ENCODE peak calls at places on chromosomes 5 and 9, in five cellular contexts. J is HepG2, D is IMR-90, O is GM12878, I is SK-N-SH. R is an unnamed sample.

GRCh38 chr5:134510970-134511795 is 14.3 kb upstream of the JADE2 start:
- DNase-seq in O (no peak), J (peak; percentile 65), I (no peak), D (peak; percentile 69), R (peak; percentile 82)

GRCh38 chr9:120894404-120895226 is 17.6 kb upstream of the PHF19 start:
- DNase-seq in J (no peak), D (no peak), I (no peak), O (no peak), R (no peak)

GRCh38 chr5:115396698-115397097 is 100.2 kb upstream of the CCDC112 start:
- DNase-seq in D (peak; percentile 37), O (no peak), J (no peak), I (no peak), R (no peak)

GRCh38 chr9:132591244-132591643 is 8.8 kb downstream of the BARHL1 start:
- DNase-seq in I (no peak), D (no peak), J (no peak), O (no peak), R (no peak)

GRCh38 chr5:8209500-8209899 is 340.6 kb downstream of the MTRR start:
- DNase-seq in D (no peak), O (no peak), J (no peak), I (no peak), R (no peak)

GRCh38 chr5:33370135-33370472 is 70.7 kb upstream of the TARS1 start:
- DNase-seq in I (no peak), O (no peak), J (no peak), D (peak; percentile 99), R (no peak)

GRCh38 chr9:6955251-6955921 is 197.6 kb downstream of the KDM4C start:
- DNase-seq in O (no peak), J (peak; percentile 95), I (no peak), D (peak; percentile 77), R (no peak)

GRCh38 chr5:138574744-138575193 is 432 bp downstream of the HSPA9 start:
- DNase-seq in J (no peak), O (no peak), I (no peak), D (peak; percentile 24), R (no peak)

GRCh38 chr5:131163315-131164119 is 1.5 kb downstream of the HINT1 start:
- DNase-seq in O (no peak), J (peak; percentile 75), I (no peak), D (peak; percentile 45), R (no peak)

GRCh38 chr5:40046792-40047191 is 622.0 kb upstream of the DAB2 start:
- DNase-seq in I (no peak), J (no peak), O (no peak), D (peak; percentile 12), R (no peak)

GRCh38 chr5:180126716-180127681 is 55.4 kb upstream of the RNF130 start:
- DNase-seq in D (no peak), O (no peak), J (no peak), I (peak; percentile 92), R (peak; percentile 66)

GRCh38 chr5:128974567-128974966 is 9.3 kb downstream of the SLC27A6 start:
- DNase-seq in D (no peak), I (no peak), J (no peak), O (no peak), R (no peak)

GRCh38 chr5:164597293-164597900 is 1092.0 kb downstream of the MAT2B start:
- DNase-seq in I (no peak), D (no peak), J (peak; percentile 2), O (no peak), R (no peak)

GRCh38 chr9:80285325-80285724 is 713.6 kb downstream of the TLE4 start:
- DNase-seq in D (peak; percentile 7), I (peak; percentile 1), J (no peak), O (no peak), R (no peak)

GRCh38 chr9:105835721-105836120 is 141.4 kb downstream of the TMEM38B start:
- DNase-seq in I (no peak), O (no peak), J (no peak), D (peak; percentile 5), R (no peak)

GRCh38 chr5:164708831-164709230 is 1203.4 kb downstream of the MAT2B start:
- DNase-seq in I (no peak), O (no peak), D (no peak), J (no peak), R (no peak)

GRCh38 chr5:6391151-6391550 is 12.8 kb upstream of the MED10 start:
- DNase-seq in O (no peak), I (no peak), D (no peak), J (no peak), R (no peak)

GRCh38 chr9:29422445-29422844 is 1849.2 kb upstream of the C9orf72 start:
- DNase-seq in D (no peak), I (no peak), O (peak; percentile 1), J (no peak), R (no peak)

GRCh38 chr9:75803130-75803529 is 87.3 kb upstream of the PCSK5 start:
- DNase-seq in O (no peak), I (no peak), J (no peak), D (no peak), R (no peak)

GRCh38 chr5:136197462-136198142 is 4.6 kb upstream of the SMIM32 start:
- DNase-seq in D (no peak), O (no peak), J (no peak), I (peak; percentile 4), R (no peak)

GRCh38 chr5:153551537-153552079 is 61.1 kb downstream of the GRIA1 start:
- DNase-seq in O (no peak), J (no peak), D (peak; percentile 95), I (peak; percentile 5), R (peak; percentile 33)

GRCh38 chr5:126499742-126500396 is 76.7 kb downstream of the GRAMD2B start:
- DNase-seq in I (peak; percentile 14), J (peak; percentile 10), O (no peak), D (no peak), R (no peak)

GRCh38 chr5:179263391-179264052 is 81.7 kb downstream of the ADAMTS2 start:
- DNase-seq in I (peak; percentile 20), J (no peak), O (no peak), D (no peak), R (no peak)

GRCh38 chr5:93677344-93678021 is 63.9 kb downstream of the POU5F2 start:
- DNase-seq in I (peak; percentile 41), D (peak; percentile 95), J (peak; percentile 82), O (no peak), R (no peak)

GRCh38 chr5:76804266-76804665 is 14.6 kb upstream of the F2RL1 start:
- DNase-seq in J (peak; percentile 60), I (no peak), O (no peak), D (no peak), R (peak; percentile 81)
- H3K27ac ChIP-seq in J (no peak overlapping the region), I (no peak overlapping the region), O (no peak overlapping the region), D (no peak overlapping the region), R (peak overlapping the region; percentile 98)

GRCh38 chr5:68383888-68384310 is 168.3 kb downstream of the PIK3R1 start:
- DNase-seq in D (no peak), O (no peak), J (no peak), I (no peak), R (no peak)
- TF ChIP-seq RFX5 in D (no peak), O (no peak), J (no peak), I (no peak), R (no peak)

GRCh38 chr9:16924311-16924915 is 53.9 kb upstream of the BNC2 start:
- DNase-seq in J (no peak), O (no peak), I (no peak), D (no peak), R (no peak)

GRCh38 chr9:16925426-16925825 is 55.0 kb upstream of the BNC2 start:
- DNase-seq in O (no peak), J (no peak), I (no peak), D (peak; percentile 63), R (no peak)

GRCh38 chr9:16918920-16919319 is 48.5 kb upstream of the BNC2 start:
- DNase-seq in I (no peak), O (no peak), D (no peak), J (no peak), R (no peak)

DNA sequence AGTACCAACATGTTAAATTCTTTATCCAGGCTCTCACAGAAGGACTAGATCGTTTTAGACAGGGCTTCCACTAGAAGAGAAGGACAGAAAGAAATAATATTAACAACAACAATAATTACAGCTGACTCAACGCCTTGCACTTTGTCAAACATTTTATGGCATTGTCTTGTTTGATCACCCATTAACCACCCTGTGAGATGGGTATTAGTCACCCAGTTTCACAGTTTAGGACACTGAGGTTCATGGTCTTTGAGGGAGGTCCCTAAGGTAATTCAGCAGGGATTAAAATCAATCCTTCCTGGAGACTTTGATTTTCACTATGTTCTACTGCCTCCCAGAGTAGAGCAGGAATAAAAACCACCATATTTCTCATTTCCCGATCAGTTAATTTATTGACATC is 51.4 kb upstream of the BNC2 start:
- DNase-seq in I (no peak), D (no peak), J (no peak), O (no peak), R (no peak)
- TF ChIP-seq CTCF in I (no peak), D (no peak), J (no peak), O (no peak), R (peak; percentile 29)

DNA sequence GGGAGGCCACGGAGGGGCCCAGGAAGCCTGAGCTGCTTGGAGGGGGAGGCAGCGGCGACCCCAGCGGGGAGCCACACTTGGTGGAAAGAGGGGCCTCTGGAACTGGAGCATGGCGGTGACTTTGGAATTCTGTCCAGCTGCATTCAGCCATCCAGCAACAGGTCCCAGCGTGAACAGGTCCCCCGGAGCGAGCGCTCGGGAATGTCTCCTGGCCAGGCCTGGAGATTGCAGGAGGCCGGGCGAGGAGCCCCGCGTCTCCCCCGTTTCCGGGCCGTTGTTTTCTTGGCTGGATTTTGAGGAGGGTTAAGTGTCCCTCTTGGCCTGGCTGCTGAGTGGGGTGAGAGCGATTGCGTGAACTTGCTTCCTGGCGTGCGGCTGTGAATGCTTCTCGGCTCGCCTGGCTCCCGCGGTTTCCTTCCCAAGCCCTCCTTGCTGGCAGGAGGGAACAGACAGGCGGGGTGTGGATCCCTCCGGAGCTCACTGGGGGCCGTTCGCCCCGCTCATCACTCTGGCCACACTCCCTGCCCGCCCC is 125.2 kb upstream of the IRX4 start:
- DNase-seq in J (no peak), I (no peak), D (no peak), O (no peak), R (no peak)
- H3K27ac ChIP-seq in J (no peak overlapping the region), I (no peak overlapping the region), D (no peak overlapping the region), O (no peak overlapping the region), R (no peak overlapping the region)

GRCh38 chr9:34413229-34413852 is 36.6 kb upstream of the MYORG start:
- DNase-seq in I (no peak), J (peak; percentile 31), D (peak; percentile 43), O (no peak), R (peak; percentile 49)
- TF ChIP-seq RFX5 in I (no peak), J (no peak), D (no peak), O (no peak), R (no peak)

DNA sequence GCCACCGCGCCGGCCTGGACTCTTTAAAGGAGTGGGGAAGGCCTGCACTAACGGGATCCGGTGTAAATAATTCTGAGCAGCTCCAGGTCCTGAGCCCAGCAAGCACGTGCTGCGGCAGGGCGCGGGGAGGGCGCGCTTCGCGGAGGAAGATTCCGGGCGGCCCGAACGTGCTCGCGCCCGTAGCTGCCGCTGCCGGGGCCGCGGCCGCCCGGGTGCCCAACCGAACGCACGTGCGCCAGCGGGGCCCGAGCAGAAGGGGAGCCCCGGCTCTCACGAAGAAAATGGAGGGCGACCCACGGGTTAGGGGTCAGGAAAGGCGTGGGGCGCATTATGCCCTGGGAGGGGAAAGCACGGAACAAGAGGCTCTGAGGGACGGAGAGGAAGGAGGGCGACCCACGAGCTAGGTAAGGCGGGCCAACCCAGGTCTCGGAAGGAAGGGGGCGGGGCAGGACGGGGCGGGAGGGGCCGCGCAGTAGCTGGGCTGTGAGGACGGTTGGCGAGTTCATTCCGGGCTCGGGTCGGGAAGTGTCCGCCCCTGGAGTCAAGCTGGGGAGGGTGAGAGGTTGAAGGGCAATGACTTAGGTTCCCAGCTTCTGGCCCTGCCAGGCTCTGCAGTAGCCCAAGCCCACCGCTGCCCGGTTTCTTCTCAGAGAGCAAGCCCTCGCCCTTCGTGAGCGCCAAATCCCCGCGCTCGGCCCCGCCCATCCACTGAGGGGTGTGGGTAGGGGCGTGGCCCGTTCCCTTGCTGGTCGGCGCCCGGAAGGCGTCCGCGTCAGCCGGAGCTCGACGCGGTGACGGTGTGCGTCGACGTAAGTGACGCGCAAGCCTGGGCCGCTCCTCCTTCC is at the start of gene ZNF131:
- DNase-seq in J (peak; percentile 89), D (peak; percentile 98), O (peak; percentile 87), I (peak; percentile 95), R (peak; percentile 98)
- TF ChIP-seq CTCF in J (no peak), D (no peak), O (no peak), I (no peak), R (no peak)